ENCODE peak calls at places on chromosomes 1 and 21, in six cellular contexts. E is cardiac fibroblast, Q is GM20000, K is adrenal gland, Z is pancreas, T is AG04450. V is an unnamed sample.
A peak's percentile ranks its signal among the peaks of the same experiment; 100 is the strongest.

GRCh38 chr1:204697893-204698292 is 12.4 kb upstream of the LRRN2 start:
- DNase-seq in K (no peak), Z (no peak), E (no peak), Q (no peak), T (no peak), V (no peak)

GRCh38 chr1:53572061-53572801 is 113.0 kb downstream of the DMRTB1 start:
- DNase-seq in Q (no peak), Z (peak; percentile 59), E (peak; percentile 51), K (peak; percentile 77), T (peak; percentile 34), V (no peak)

GRCh38 chr1:26034504-26035202 is 11.3 kb downstream of the SLC30A2 start:
- DNase-seq in E (no peak), Z (no peak), Q (no peak), K (no peak), T (no peak), V (no peak)

GRCh38 chr1:55244476-55245109 is 29.4 kb upstream of the USP24 start:
- DNase-seq in E (peak; percentile 64), Z (no peak), K (no peak), Q (no peak), T (no peak), V (no peak)

GRCh38 chr1:24704411-24705259 is 40.6 kb upstream of the CLIC4 start:
- DNase-seq in E (peak; percentile 97), T (no peak), Z (no peak), Q (no peak), K (no peak), V (no peak)

GRCh38 chr1:197441990-197442389 is 173.9 kb downstream of the CRB1 start:
- DNase-seq in Z (no peak), Q (no peak), K (peak; percentile 52), E (peak; percentile 59), T (peak; percentile 16), V (no peak)

GRCh38 chr1:22745675-22746585 is 35.3 kb downstream of the EPHB2 start:
- DNase-seq in Q (no peak), Z (no peak), K (no peak), T (no peak), E (peak; percentile 93), V (no peak)

GRCh38 chr21:38619865-38620513 is 121.7 kb upstream of the ERG start:
- DNase-seq in T (no peak), Z (no peak), Q (no peak), E (peak; percentile 82), K (no peak), V (no peak)

DNA sequence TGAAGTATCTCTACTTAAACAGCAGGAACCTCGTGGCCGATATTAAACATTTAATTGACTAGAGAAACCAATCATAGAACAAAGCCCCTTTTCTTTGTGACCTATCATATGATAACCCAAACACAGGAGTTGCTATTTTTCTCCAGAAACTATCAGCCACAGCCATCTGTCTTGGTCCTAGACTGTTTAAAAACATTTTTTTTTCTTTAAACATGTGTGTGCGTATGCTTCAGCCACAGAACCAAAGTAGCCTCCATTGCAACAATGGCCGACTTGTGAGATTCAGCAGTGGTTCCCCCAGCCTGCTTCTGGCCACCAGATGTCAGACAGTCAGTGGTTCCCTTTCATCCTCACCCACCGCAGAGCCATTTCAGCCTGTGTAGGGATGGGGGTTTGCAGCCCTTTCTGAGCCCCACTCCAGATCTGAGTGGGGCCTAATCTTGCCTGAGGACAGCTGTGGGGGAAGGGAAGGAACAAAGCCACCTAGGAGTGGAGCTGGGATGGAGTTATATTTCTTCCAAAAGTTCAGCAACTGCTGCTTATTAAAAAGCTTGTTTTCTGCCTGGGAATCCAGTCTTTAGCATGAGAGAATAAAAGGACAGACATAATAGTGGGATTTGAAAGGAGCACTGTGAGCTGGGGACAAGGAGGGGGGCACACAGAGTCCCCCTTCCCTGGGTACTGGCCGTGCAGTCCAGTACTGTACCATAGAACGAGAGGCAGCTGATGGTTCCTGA is 11.7 kb upstream of the IGSF3 start:
- DNase-seq in Z (no peak), K (no peak), Q (no peak), E (no peak), T (no peak), V (no peak)
- TF ChIP-seq CTCF in Z (no peak), K (no peak), Q (no peak), E (no peak), T (no peak), V (no peak)

GRCh38 chr21:45386728-45387371 is 18.1 kb upstream of the COL18A1 start:
- DNase-seq in K (peak; percentile 85), E (peak; percentile 89), Q (no peak), T (peak; percentile 87), Z (peak; percentile 58), V (no peak)
- TF ChIP-seq CTCF in K (peak; percentile 48), E (peak; percentile 40), Q (no peak), T (peak; percentile 45), Z (no peak), V (no peak)

GRCh38 chr1:68815632-68816031 is 318.8 kb upstream of the DEPDC1 start:
- DNase-seq in T (no peak), Q (no peak), Z (no peak), K (no peak), E (no peak), V (no peak)

GRCh38 chr1:68814067-68814466 is 317.2 kb upstream of the DEPDC1 start:
- DNase-seq in E (no peak), Z (no peak), K (no peak), Q (no peak), T (no peak), V (no peak)

DNA sequence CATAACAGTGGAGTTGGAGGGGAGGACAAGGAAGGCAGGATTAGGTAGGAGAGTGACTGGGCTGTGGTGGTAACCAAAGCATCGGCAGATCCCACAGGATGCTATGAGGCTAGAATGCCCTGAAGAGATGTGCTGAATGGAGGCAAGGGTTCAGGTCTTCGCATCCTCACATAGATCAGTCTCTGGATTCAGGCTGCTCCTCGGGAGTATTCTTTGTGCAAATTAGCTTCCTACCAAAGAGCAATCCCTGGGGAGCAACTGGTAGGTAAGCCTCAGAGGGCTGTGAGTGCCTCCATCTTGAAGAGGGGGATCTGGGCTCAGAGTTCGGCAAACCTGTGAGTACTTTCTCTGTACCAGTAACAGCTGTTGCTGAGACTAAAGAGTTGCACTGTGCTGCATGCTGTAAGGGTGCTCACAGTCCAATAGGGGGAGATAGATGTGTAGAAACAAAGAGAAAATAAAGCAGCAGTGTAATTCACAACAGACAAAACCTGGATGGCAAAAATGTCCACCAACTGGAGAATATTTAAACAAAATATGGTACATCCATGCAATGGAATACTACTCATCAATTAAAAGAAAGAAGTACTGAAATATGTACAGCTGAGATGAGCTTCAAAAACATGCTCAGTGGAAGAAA is 322.4 kb upstream of the DEPDC1 start:
- DNase-seq in K (no peak), E (peak; percentile 30), Q (peak; percentile 22), Z (no peak), T (no peak), V (no peak)
- TF ChIP-seq CTCF in K (peak; percentile 41), E (peak; percentile 49), Q (no peak), Z (no peak), T (peak; percentile 49), V (no peak)

GRCh38 chr1:152460529-152460899 is 46.5 kb upstream of the CRNN start:
- DNase-seq in Q (no peak), T (no peak), K (no peak), E (no peak), Z (no peak), V (no peak)
- TF ChIP-seq CTCF in Q (no peak), T (no peak), K (no peak), E (no peak), Z (no peak), V (peak; percentile 14)